ENCODE peak calls at places on chromosomes 6 and 20, in ten cellular contexts. B, Q, M, X, E, G, I, S, T and C are unnamed samples.

GRCh38 chr6:54391577-54391976 is 83.3 kb downstream of the TINAG start:
- DNase-seq in B (no peak), Q (no peak), M (no peak), X (no peak), E (no peak), G (no peak), I (no peak), S (no peak), T (no peak), C (no peak)

GRCh38 chr6:27864906-27865883 is 47.0 kb downstream of the OR2B2 start:
- DNase-seq in B (peak), Q (peak), M (peak), X (peak), E (peak), G (peak), I (peak), S (peak), T (peak), C (peak)

GRCh38 chr6:166612471-166612881 is 14.6 kb downstream of the RPS6KA2 start:
- DNase-seq in B (no peak), Q (no peak), M (no peak), X (no peak), E (no peak), G (no peak), I (no peak), S (no peak), T (no peak), C (no peak)

GRCh38 chr6:90187437-90188049 is 109.1 kb downstream of the BACH2 start:
- DNase-seq in B (no peak), Q (no peak), M (no peak), X (no peak), E (no peak), G (no peak), I (no peak), S (no peak), T (no peak), C (no peak)

GRCh38 chr6:77457720-77458349 is 5.5 kb downstream of the HTR1B start:
- DNase-seq in B (no peak), Q (peak), M (no peak), X (peak), E (peak), G (peak), I (peak), S (no peak), T (peak), C (peak)

GRCh38 chr6:169073311-169073710 is 180.3 kb downstream of the THBS2 start:
- DNase-seq in B (no peak), Q (peak), M (no peak), X (no peak), E (no peak), G (no peak), I (no peak), S (no peak), T (peak), C (no peak)

GRCh38 chr20:1388253-1388652 is 4.6 kb downstream of the FKBP1A start:
- DNase-seq in B (no peak), Q (no peak), M (no peak), X (no peak), E (no peak), G (no peak), I (no peak), S (no peak), T (no peak), C (no peak)

GRCh38 chr6:3355358-3356055 is 96.8 kb downstream of the PSMG4 start:
- DNase-seq in B (peak), Q (no peak), M (peak), X (peak), E (peak), G (peak), I (peak), S (peak), T (no peak), C (no peak)

GRCh38 chr20:61965606-61966491 is 99.8 kb downstream of the TAF4 start:
- DNase-seq in B (no peak), Q (no peak), M (no peak), X (no peak), E (no peak), G (no peak), I (no peak), S (no peak), T (no peak), C (no peak)

GRCh38 chr20:2238601-2239000 is 57.2 kb upstream of the TGM3 start:
- DNase-seq in B (no peak), Q (no peak), M (no peak), X (no peak), E (no peak), G (no peak), I (no peak), S (no peak), T (no peak), C (no peak)

GRCh38 chr20:12057778-12058177 is 140.1 kb downstream of the BTBD3 start:
- DNase-seq in B (no peak), Q (no peak), M (no peak), X (no peak), E (no peak), G (no peak), I (no peak), S (no peak), T (no peak), C (no peak)

GRCh38 chr6:119986934-119987549 is 637.5 kb upstream of the MAN1A1 start:
- DNase-seq in B (no peak), Q (no peak), M (no peak), X (no peak), E (no peak), G (no peak), I (no peak), S (no peak), T (no peak), C (no peak)

GRCh38 chr6:153003294-153003645 is 761 bp upstream of the MTRF1L start:
- DNase-seq in B (no peak), Q (no peak), M (peak), X (no peak), E (no peak), G (no peak), I (no peak), S (no peak), T (no peak), C (no peak)

GRCh38 chr6:127812985-127813681 is 87.7 kb downstream of the THEMIS start:
- DNase-seq in B (no peak), Q (no peak), M (no peak), X (no peak), E (no peak), G (no peak), I (no peak), S (no peak), T (no peak), C (no peak)

GRCh38 chr20:38084425-38084951 is 50.9 kb downstream of the RPRD1B start:
- DNase-seq in B (no peak), Q (peak), M (no peak), X (no peak), E (no peak), G (no peak), I (no peak), S (no peak), T (no peak), C (no peak)

GRCh38 chr20:41054463-41055230 is 26.0 kb downstream of the TOP1 start:
- DNase-seq in B (no peak), Q (no peak), M (no peak), X (no peak), E (no peak), G (no peak), I (no peak), S (no peak), T (no peak), C (no peak)

GRCh38 chr20:4084721-4085120 is 69.4 kb upstream of the RNF24 start:
- DNase-seq in B (no peak), Q (no peak), M (no peak), X (no peak), E (no peak), G (no peak), I (no peak), S (no peak), T (no peak), C (no peak)